ENCODE peak calls at places on chromosome 20, in eight cellular contexts. One of them, this sample, is unnamed.

GRCh38 chr20:36465109-36466080 is 75.9 kb upstream of the MYL9 start:
- DNase-seq in GM23248: peak; percentile 97
- DNase-seq in heart right ventricle: no peak
- DNase-seq in effector memory CD4-positive, alpha-beta T cell: no peak
- DNase-seq in upper lobe of right lung: no peak
- DNase-seq in thyroid gland: no peak
- DNase-seq in ovary: no peak
- DNase-seq in CD4-positive, CD25-positive, alpha-beta regulatory T cell: no peak
- DNase-seq in this sample: no peak

GRCh38 chr20:33465536-33466302 is 22.2 kb upstream of the SNTA1 start:
- DNase-seq in ovary: no peak
- DNase-seq in CD4-positive, CD25-positive, alpha-beta regulatory T cell: no peak
- DNase-seq in heart right ventricle: no peak
- DNase-seq in upper lobe of right lung: no peak
- DNase-seq in thyroid gland: no peak
- DNase-seq in effector memory CD4-positive, alpha-beta T cell: no peak
- DNase-seq in GM23248: no peak
- DNase-seq in this sample: no peak

GRCh38 chr20:35360033-35360432 is 51.7 kb downstream of the UQCC1 start:
- DNase-seq in ovary: no peak
- DNase-seq in effector memory CD4-positive, alpha-beta T cell: no peak
- DNase-seq in CD4-positive, CD25-positive, alpha-beta regulatory T cell: no peak
- DNase-seq in GM23248: peak; percentile 7
- DNase-seq in upper lobe of right lung: no peak
- DNase-seq in heart right ventricle: no peak
- DNase-seq in thyroid gland: no peak
- DNase-seq in this sample: no peak

GRCh38 chr20:63945031-63945658 is 11.1 kb downstream of the UCKL1 start:
- DNase-seq in CD4-positive, CD25-positive, alpha-beta regulatory T cell: no peak
- DNase-seq in thyroid gland: no peak
- DNase-seq in heart right ventricle: no peak
- DNase-seq in GM23248: no peak
- DNase-seq in upper lobe of right lung: no peak
- DNase-seq in effector memory CD4-positive, alpha-beta T cell: no peak
- DNase-seq in ovary: no peak
- DNase-seq in this sample: no peak

GRCh38 chr20:38791291-38791690 is 14.2 kb upstream of the PPP1R16B start:
- DNase-seq in heart right ventricle: no peak
- DNase-seq in thyroid gland: no peak
- DNase-seq in upper lobe of right lung: no peak
- DNase-seq in CD4-positive, CD25-positive, alpha-beta regulatory T cell: no peak
- DNase-seq in ovary: no peak
- DNase-seq in effector memory CD4-positive, alpha-beta T cell: no peak
- DNase-seq in GM23248: peak; percentile 23
- DNase-seq in this sample: no peak

GRCh38 chr20:23420943-23421925 is at the start of gene NAPB:
- DNase-seq in upper lobe of right lung: peak; percentile 98
- DNase-seq in CD4-positive, CD25-positive, alpha-beta regulatory T cell: peak; percentile 88
- DNase-seq in effector memory CD4-positive, alpha-beta T cell: peak; percentile 85
- DNase-seq in thyroid gland: peak; percentile 94
- DNase-seq in GM23248: peak; percentile 98
- DNase-seq in heart right ventricle: peak; percentile 96
- DNase-seq in ovary: peak; percentile 96
- DNase-seq in this sample: peak; percentile 90

GRCh38 chr20:30376767-30377658 is 880.5 kb upstream of the DEFB115 start:
- DNase-seq in effector memory CD4-positive, alpha-beta T cell: peak; percentile 88
- DNase-seq in ovary: peak; percentile 88
- DNase-seq in thyroid gland: peak; percentile 88
- DNase-seq in upper lobe of right lung: peak; percentile 94
- DNase-seq in GM23248: peak; percentile 87
- DNase-seq in heart right ventricle: peak; percentile 88
- DNase-seq in CD4-positive, CD25-positive, alpha-beta regulatory T cell: peak; percentile 88
- DNase-seq in this sample: peak; percentile 94

GRCh38 chr20:47317127-47317895 is 39.2 kb downstream of the ZMYND8 start:
- DNase-seq in ovary: peak; percentile 73
- DNase-seq in GM23248: peak; percentile 98
- DNase-seq in upper lobe of right lung: peak; percentile 91
- DNase-seq in thyroid gland: peak; percentile 81
- DNase-seq in effector memory CD4-positive, alpha-beta T cell: peak; percentile 14
- DNase-seq in CD4-positive, CD25-positive, alpha-beta regulatory T cell: peak; percentile 14
- DNase-seq in heart right ventricle: peak; percentile 89
- DNase-seq in this sample: peak; percentile 4

DNA sequence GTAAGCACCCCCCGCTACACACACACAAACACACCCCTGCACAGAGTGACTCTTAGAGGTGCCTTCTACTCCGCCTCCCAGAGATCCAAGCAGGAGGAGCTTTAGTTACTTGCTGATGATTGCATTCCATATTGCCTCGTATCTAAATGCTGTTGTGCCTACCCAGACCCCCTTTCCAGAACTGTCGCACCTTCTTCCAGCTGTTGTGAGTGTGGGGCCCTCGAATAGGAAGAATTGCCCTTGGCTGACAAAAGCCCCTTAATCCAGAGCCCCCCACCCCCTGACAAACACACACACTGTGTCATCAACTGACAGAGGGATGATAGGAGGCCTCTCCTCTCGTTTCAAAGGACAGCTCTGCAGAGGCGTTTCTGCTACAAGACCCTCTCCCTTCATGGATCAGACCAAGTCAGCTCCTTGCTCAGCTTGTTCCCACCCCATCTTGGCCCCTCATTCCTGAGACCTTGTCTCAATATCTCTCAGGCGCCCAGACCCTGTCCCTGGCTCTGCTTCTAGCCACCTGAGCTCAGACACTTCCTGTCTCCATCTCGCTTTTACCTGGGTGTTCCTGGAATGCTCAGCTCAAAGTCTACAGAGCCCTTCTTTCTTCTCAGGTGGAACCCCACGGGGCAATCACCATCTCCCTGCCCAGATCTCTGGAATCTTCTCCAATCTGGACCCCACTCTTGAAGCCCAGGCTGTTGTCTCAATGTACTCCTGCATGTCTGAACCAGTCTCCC is 4.0 kb upstream of the VSX1 start:
- DNase-seq in heart right ventricle: no peak
- DNase-seq in CD4-positive, CD25-positive, alpha-beta regulatory T cell: no peak
- DNase-seq in GM23248: no peak
- DNase-seq in thyroid gland: no peak
- DNase-seq in effector memory CD4-positive, alpha-beta T cell: no peak
- DNase-seq in ovary: no peak
- DNase-seq in upper lobe of right lung: no peak
- DNase-seq in this sample: no peak
- H3K9me3 ChIP-seq in heart right ventricle: no peaks in the 10 kb centered on the region
- H3K9me3 ChIP-seq in CD4-positive, CD25-positive, alpha-beta regulatory T cell: no peaks in the 10 kb centered on the region
- H3K9me3 ChIP-seq in GM23248: no peaks in the 10 kb centered on the region
- H3K9me3 ChIP-seq in thyroid gland: no peaks in the 10 kb centered on the region
- H3K9me3 ChIP-seq in effector memory CD4-positive, alpha-beta T cell: no peaks in the 10 kb centered on the region
- H3K9me3 ChIP-seq in ovary: peaks cover 3% of the 10 kb centered on the region
- H3K9me3 ChIP-seq in upper lobe of right lung: no peaks in the 10 kb centered on the region
- H3K9me3 ChIP-seq in this sample: no peaks in the 10 kb centered on the region

DNA sequence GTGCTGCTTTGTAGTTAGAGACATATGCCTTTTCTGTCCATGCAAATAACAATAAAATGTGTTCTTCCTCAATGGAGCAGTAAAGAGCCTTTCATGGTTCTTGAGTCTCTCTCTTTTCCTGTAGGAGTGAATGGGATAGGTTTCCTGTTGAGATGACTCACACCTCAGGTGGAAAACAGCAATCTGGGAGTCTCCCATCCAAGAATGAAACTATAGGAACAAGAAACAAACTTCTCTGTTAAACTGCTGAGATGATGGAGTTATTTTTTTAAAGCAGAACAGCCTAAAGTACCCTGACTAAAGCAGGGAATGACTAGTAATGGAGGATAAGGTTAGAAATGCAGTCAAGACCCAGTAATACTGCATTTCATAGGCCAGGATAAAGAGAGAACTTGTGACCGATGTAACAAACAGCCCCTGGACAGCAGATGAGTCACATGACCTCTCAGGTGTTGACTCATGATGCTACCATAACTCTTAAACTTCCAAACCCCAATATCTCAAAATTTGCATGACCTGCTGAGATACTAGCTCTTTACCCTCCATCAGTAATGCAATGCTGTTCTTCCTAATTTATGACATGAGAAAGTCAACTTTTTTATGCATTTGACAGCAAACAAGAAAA is 548.9 kb downstream of the CBLN4 start:
- DNase-seq in upper lobe of right lung: no peak
- DNase-seq in thyroid gland: no peak
- DNase-seq in effector memory CD4-positive, alpha-beta T cell: no peak
- DNase-seq in ovary: no peak
- DNase-seq in CD4-positive, CD25-positive, alpha-beta regulatory T cell: no peak
- DNase-seq in GM23248: no peak
- DNase-seq in heart right ventricle: no peak
- DNase-seq in this sample: no peak
- H3K9me3 ChIP-seq in upper lobe of right lung: no peaks in the 10 kb centered on the region
- H3K9me3 ChIP-seq in thyroid gland: no peaks in the 10 kb centered on the region
- H3K9me3 ChIP-seq in effector memory CD4-positive, alpha-beta T cell: no peaks in the 10 kb centered on the region
- H3K9me3 ChIP-seq in ovary: no peaks in the 10 kb centered on the region
- H3K9me3 ChIP-seq in CD4-positive, CD25-positive, alpha-beta regulatory T cell: no peaks in the 10 kb centered on the region
- H3K9me3 ChIP-seq in GM23248: no peaks in the 10 kb centered on the region
- H3K9me3 ChIP-seq in heart right ventricle: no peaks in the 10 kb centered on the region
- H3K9me3 ChIP-seq in this sample: no peaks in the 10 kb centered on the region

DNA sequence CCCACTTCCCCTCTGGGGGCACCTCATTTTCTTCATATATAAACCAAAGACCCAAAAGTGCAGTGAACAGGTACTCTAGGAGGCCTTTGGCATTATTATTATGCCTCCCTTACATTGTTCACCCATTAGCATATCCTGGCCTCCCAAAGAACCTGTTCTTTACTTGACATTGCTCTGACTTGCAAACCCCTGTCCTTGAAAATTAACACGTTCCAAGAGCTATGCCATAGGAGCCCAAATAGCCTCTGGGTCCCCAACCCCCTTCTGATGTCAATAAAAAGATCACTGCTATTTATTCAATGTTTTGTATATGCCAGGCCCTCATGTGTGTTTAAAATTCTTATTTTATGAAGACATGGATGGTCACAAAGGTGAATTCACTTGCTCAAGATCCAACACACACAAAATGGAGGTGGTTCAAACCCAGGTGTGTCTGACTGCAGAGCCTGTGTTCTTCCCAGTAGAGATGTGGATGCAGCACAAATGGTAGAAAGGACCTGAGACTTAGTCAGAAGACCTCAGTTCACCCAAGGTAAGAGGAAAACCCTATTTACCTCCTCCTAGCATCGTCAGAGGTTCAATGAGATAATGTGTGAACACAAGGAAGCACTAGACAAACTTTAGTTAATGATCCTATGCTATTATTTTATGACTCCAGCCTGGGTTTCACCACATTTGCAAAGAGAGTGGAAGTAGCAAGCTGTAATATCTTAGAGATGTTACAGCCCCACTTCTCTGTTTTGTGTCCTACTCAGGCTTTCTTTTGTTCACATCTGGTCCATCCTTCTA is 36.6 kb downstream of the BCL2L1 start:
- DNase-seq in GM23248: no peak
- DNase-seq in heart right ventricle: no peak
- DNase-seq in effector memory CD4-positive, alpha-beta T cell: no peak
- DNase-seq in ovary: no peak
- DNase-seq in thyroid gland: no peak
- DNase-seq in upper lobe of right lung: no peak
- DNase-seq in CD4-positive, CD25-positive, alpha-beta regulatory T cell: no peak
- DNase-seq in this sample: no peak
- H3K9me3 ChIP-seq in GM23248: no peaks in the 10 kb centered on the region
- H3K9me3 ChIP-seq in heart right ventricle: no peaks in the 10 kb centered on the region
- H3K9me3 ChIP-seq in effector memory CD4-positive, alpha-beta T cell: no peaks in the 10 kb centered on the region
- H3K9me3 ChIP-seq in ovary: no peaks in the 10 kb centered on the region
- H3K9me3 ChIP-seq in thyroid gland: no peaks in the 10 kb centered on the region
- H3K9me3 ChIP-seq in upper lobe of right lung: no peaks in the 10 kb centered on the region
- H3K9me3 ChIP-seq in CD4-positive, CD25-positive, alpha-beta regulatory T cell: no peaks in the 10 kb centered on the region
- H3K9me3 ChIP-seq in this sample: no peaks in the 10 kb centered on the region

GRCh38 chr20:49281913-49282467 is 4.1 kb upstream of the ZNFX1 start:
- DNase-seq in effector memory CD4-positive, alpha-beta T cell: no peak
- DNase-seq in heart right ventricle: no peak
- DNase-seq in thyroid gland: no peak
- DNase-seq in ovary: no peak
- DNase-seq in GM23248: no peak
- DNase-seq in upper lobe of right lung: no peak
- DNase-seq in CD4-positive, CD25-positive, alpha-beta regulatory T cell: no peak
- DNase-seq in this sample: no peak
- H3K9me3 ChIP-seq in effector memory CD4-positive, alpha-beta T cell: peaks cover 58% of the 10 kb centered on the region
- H3K9me3 ChIP-seq in heart right ventricle: peaks cover 18% of the 10 kb centered on the region
- H3K9me3 ChIP-seq in thyroid gland: no peaks in the 10 kb centered on the region
- H3K9me3 ChIP-seq in ovary: peaks cover 34% of the 10 kb centered on the region
- H3K9me3 ChIP-seq in GM23248: no peaks in the 10 kb centered on the region
- H3K9me3 ChIP-seq in upper lobe of right lung: peaks cover 23% of the 10 kb centered on the region
- H3K9me3 ChIP-seq in CD4-positive, CD25-positive, alpha-beta regulatory T cell: peaks cover 74% of the 10 kb centered on the region
- H3K9me3 ChIP-seq in this sample: peaks cover 60% of the 10 kb centered on the region

GRCh38 chr20:15911557-15911956 is 661.7 kb downstream of the KIF16B start:
- DNase-seq in CD4-positive, CD25-positive, alpha-beta regulatory T cell: no peak
- DNase-seq in heart right ventricle: no peak
- DNase-seq in thyroid gland: no peak
- DNase-seq in GM23248: no peak
- DNase-seq in effector memory CD4-positive, alpha-beta T cell: no peak
- DNase-seq in ovary: no peak
- DNase-seq in upper lobe of right lung: no peak
- DNase-seq in this sample: no peak
- H3K9me3 ChIP-seq in CD4-positive, CD25-positive, alpha-beta regulatory T cell: no peaks in the 10 kb centered on the region
- H3K9me3 ChIP-seq in heart right ventricle: no peaks in the 10 kb centered on the region
- H3K9me3 ChIP-seq in thyroid gland: no peaks in the 10 kb centered on the region
- H3K9me3 ChIP-seq in GM23248: no peaks in the 10 kb centered on the region
- H3K9me3 ChIP-seq in effector memory CD4-positive, alpha-beta T cell: no peaks in the 10 kb centered on the region
- H3K9me3 ChIP-seq in ovary: no peaks in the 10 kb centered on the region
- H3K9me3 ChIP-seq in upper lobe of right lung: no peaks in the 10 kb centered on the region
- H3K9me3 ChIP-seq in this sample: no peaks in the 10 kb centered on the region

DNA sequence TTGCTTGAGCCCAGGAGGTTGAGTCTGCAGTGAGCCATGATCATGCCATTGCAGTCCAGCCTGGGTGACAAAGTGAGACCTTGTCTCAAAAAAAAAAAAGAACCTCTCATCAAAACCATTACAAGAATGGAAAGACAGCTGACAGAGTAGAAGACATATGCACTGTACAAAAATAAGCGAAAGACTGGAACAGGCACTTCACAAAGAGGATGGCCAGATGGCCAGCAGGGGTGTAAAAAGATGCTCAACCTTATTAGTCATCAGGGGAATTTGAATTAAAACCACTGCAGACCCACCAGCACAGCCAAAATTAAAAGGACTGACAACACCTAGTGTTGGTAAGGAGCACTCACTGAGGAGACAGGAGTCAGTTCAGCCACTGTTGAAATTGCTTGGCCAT is 13.5 kb upstream of the TAF4 start:
- DNase-seq in ovary: no peak
- DNase-seq in CD4-positive, CD25-positive, alpha-beta regulatory T cell: no peak
- DNase-seq in thyroid gland: no peak
- DNase-seq in GM23248: no peak
- DNase-seq in effector memory CD4-positive, alpha-beta T cell: no peak
- DNase-seq in heart right ventricle: no peak
- DNase-seq in upper lobe of right lung: no peak
- DNase-seq in this sample: no peak
- H3K9me3 ChIP-seq in ovary: no peaks in the 10 kb centered on the region
- H3K9me3 ChIP-seq in CD4-positive, CD25-positive, alpha-beta regulatory T cell: peaks cover 21% of the 10 kb centered on the region
- H3K9me3 ChIP-seq in thyroid gland: no peaks in the 10 kb centered on the region
- H3K9me3 ChIP-seq in GM23248: no peaks in the 10 kb centered on the region
- H3K9me3 ChIP-seq in effector memory CD4-positive, alpha-beta T cell: peaks cover 5% of the 10 kb centered on the region
- H3K9me3 ChIP-seq in heart right ventricle: peaks cover 6% of the 10 kb centered on the region
- H3K9me3 ChIP-seq in upper lobe of right lung: peaks cover 8% of the 10 kb centered on the region
- H3K9me3 ChIP-seq in this sample: peaks cover 4% of the 10 kb centered on the region